ENCODE peak calls at places on chromosomes 4 and X, in five cellular contexts. K is uterus, L is upper lobe of right lung, X is Calu3, G is activated B cell treated with CpG ODN at 0.5 μM for 24 hours. J is an unnamed sample.

GRCh38 chr4:87078987-87079469 is 141.4 kb downstream of the KLHL8 start:
- DNase-seq in G (no peak), L (no peak), X (no peak), K (peak), J (no peak)

GRCh38 chrX:50211510-50211909 is 6.9 kb downstream of the CCNB3 start:
- DNase-seq in G (no peak), X (no peak), K (no peak), L (no peak), J (peak)

GRCh38 chr4:31613946-31614623 is 893.9 kb downstream of the PCDH7 start:
- DNase-seq in K (no peak), L (no peak), G (no peak), X (no peak), J (no peak)

GRCh38 chr4:26478330-26478729 is 12.0 kb downstream of the CCKAR start:
- DNase-seq in L (no peak), K (no peak), X (no peak), G (no peak), J (no peak)

GRCh38 chr4:168634276-168634802 is 137.5 kb downstream of the PALLD start:
- DNase-seq in K (peak), L (no peak), X (no peak), G (no peak), J (peak)

GRCh38 chr4:38034986-38035882 is 75.0 kb downstream of the PTTG2 start:
- DNase-seq in X (peak), G (no peak), K (peak), L (no peak), J (peak)

GRCh38 chr4:105990933-105991332 is 95.7 kb downstream of the NPNT start:
- DNase-seq in G (no peak), X (peak), L (peak), K (peak), J (peak)

GRCh38 chrX:81377329-81377728 is 175.4 kb downstream of the SH3BGRL start:
- DNase-seq in K (no peak), L (no peak), G (no peak), X (peak), J (peak)

GRCh38 chr4:40121515-40121914 is 64.9 kb downstream of the N4BP2 start:
- DNase-seq in L (no peak), X (peak), K (no peak), G (no peak), J (peak)

GRCh38 chr4:11182586-11183357 is 245.9 kb downstream of the HS3ST1 start:
- DNase-seq in L (no peak), G (no peak), K (no peak), X (no peak), J (peak)

GRCh38 chr4:148017801-148018200 is 285.9 kb downstream of the ARHGAP10 start:
- DNase-seq in L (no peak), X (no peak), G (no peak), K (no peak), J (no peak)

GRCh38 chr4:105808459-105809041 is 86.7 kb upstream of the NPNT start:
- DNase-seq in G (no peak), K (no peak), X (no peak), L (no peak), J (no peak)

J was measured in PC-3.